ENCODE peak calls at places on chromosomes 3 and 15, in six cellular contexts. S, W, Q, E, C and N are unnamed samples.

GRCh38 chr3:73298243-73299183 is 237.1 kb downstream of the EBLN2 start:
- DNase-seq in S (no peak), W (no peak), Q (no peak), E (no peak), C (no peak), N (no peak)

GRCh38 chr3:125104639-125105038 is 48.8 kb upstream of the HEG1 start:
- DNase-seq in S (no peak), W (no peak), Q (no peak), E (no peak), C (no peak), N (no peak)

GRCh38 chr15:69841046-69841828 is 256.5 kb downstream of the TLE3 start:
- DNase-seq in S (no peak), W (no peak), Q (no peak), E (no peak), C (no peak), N (no peak)

GRCh38 chr15:52105856-52106255 is 6.7 kb downstream of the BCL2L10 start:
- DNase-seq in S (no peak), W (no peak), Q (no peak), E (no peak), C (no peak), N (no peak)

GRCh38 chr15:77659350-77660321 is 26.9 kb upstream of the LINGO1 start:
- DNase-seq in S (peak; percentile 89), W (peak; percentile 34), Q (peak; percentile 67), E (peak; percentile 74), C (peak; percentile 92), N (peak; percentile 71)

GRCh38 chr15:92899910-92900711 is at the start of gene CHD2:
- DNase-seq in S (peak; percentile 67), W (peak; percentile 37), Q (peak; percentile 96), E (peak; percentile 91), C (peak; percentile 91), N (peak; percentile 96)

GRCh38 chr15:42879390-42879912 is 41.1 kb downstream of the TTBK2 start:
- DNase-seq in S (no peak), W (no peak), Q (no peak), E (no peak), C (no peak), N (no peak)

GRCh38 chr3:197003461-197004385 is 25.9 kb downstream of the MELTF start:
- DNase-seq in S (no peak), W (peak; percentile 20), Q (no peak), E (no peak), C (peak; percentile 52), N (no peak)

GRCh38 chr3:99637041-99637380 is 1.4 kb upstream of the COL8A1 start:
- DNase-seq in S (no peak), W (no peak), Q (no peak), E (no peak), C (peak; percentile 27), N (no peak)

GRCh38 chr3:196740476-196741400 is 1.1 kb downstream of the PAK2 start:
- DNase-seq in S (peak; percentile 36), W (peak; percentile 17), Q (peak; percentile 15), E (peak; percentile 45), C (peak; percentile 61), N (peak; percentile 64)

GRCh38 chr3:128623762-128624176 is 26.8 kb downstream of the RPN1 start:
- DNase-seq in S (peak; percentile 45), W (no peak), Q (no peak), E (no peak), C (no peak), N (no peak)

GRCh38 chr15:55685292-55685691 is 57.7 kb downstream of the PRTG start:
- DNase-seq in S (no peak), W (no peak), Q (no peak), E (no peak), C (no peak), N (no peak)

GRCh38 chr3:72185549-72186484 is 400.9 kb upstream of the PROK2 start:
- DNase-seq in S (peak; percentile 65), W (no peak), Q (peak; percentile 7), E (peak; percentile 7), C (no peak), N (no peak)

GRCh38 chr3:2862366-2862765 is 247.8 kb downstream of the IL5RA start:
- DNase-seq in S (no peak), W (no peak), Q (no peak), E (no peak), C (no peak), N (no peak)

GRCh38 chr3:46146548-46146947 is 61.6 kb downstream of the CCR1 start:
- DNase-seq in S (no peak), W (no peak), Q (no peak), E (no peak), C (no peak), N (no peak)

GRCh38 chr3:117435481-117435880 is 725.9 kb downstream of the TUSC7 start:
- DNase-seq in S (no peak), W (no peak), Q (no peak), E (no peak), C (no peak), N (no peak)

GRCh38 chr15:68809517-68809916 is 11.2 kb downstream of the ANP32A start:
- DNase-seq in S (no peak), W (no peak), Q (no peak), E (no peak), C (no peak), N (no peak)

GRCh38 chr15:69012761-69013364 is 1.6 kb upstream of the NOX5 start:
- DNase-seq in S (no peak), W (no peak), Q (no peak), E (no peak), C (no peak), N (no peak)

GRCh38 chr3:129536374-129536667 is 6.7 kb upstream of the H1-8 start:
- DNase-seq in S (no peak), W (no peak), Q (no peak), E (no peak), C (no peak), N (no peak)

GRCh38 chr15:39462691-39463090 is 118.2 kb upstream of the THBS1 start:
- DNase-seq in S (no peak), W (no peak), Q (no peak), E (no peak), C (no peak), N (no peak)

GRCh38 chr3:184358921-184359350 is 2.5 kb downstream of the CLCN2 start:
- DNase-seq in S (no peak), W (no peak), Q (no peak), E (no peak), C (no peak), N (no peak)

GRCh38 chr15:92809880-92810361 is 90.2 kb upstream of the CHD2 start:
- DNase-seq in S (peak; percentile 47), W (no peak), Q (peak; percentile 65), E (no peak), C (no peak), N (peak; percentile 65)

GRCh38 chr3:188351648-188352047 is 197.7 kb downstream of the LPP start:
- DNase-seq in S (no peak), W (no peak), Q (no peak), E (no peak), C (no peak), N (no peak)

GRCh38 chr3:188349963-188350332 is 196.0 kb downstream of the LPP start:
- DNase-seq in S (no peak), W (no peak), Q (no peak), E (no peak), C (no peak), N (no peak)

GRCh38 chr3:188348445-188349244 is 194.7 kb downstream of the LPP start:
- DNase-seq in S (peak; percentile 48), W (peak; percentile 84), Q (peak; percentile 53), E (peak; percentile 58), C (peak; percentile 65), N (peak; percentile 27)

GRCh38 chr3:188350956-188351355 is 197.0 kb downstream of the LPP start:
- DNase-seq in S (no peak), W (no peak), Q (no peak), E (no peak), C (no peak), N (no peak)

GRCh38 chr3:188349276-188349962 is 195.5 kb downstream of the LPP start:
- DNase-seq in S (no peak), W (peak; percentile 29), Q (no peak), E (no peak), C (no peak), N (no peak)
- H3K4me1 ChIP-seq in S (peaks cover 26% of the 10 kb centered on the region), W (peaks cover 74% of the 10 kb centered on the region), Q (peaks cover 35% of the 10 kb centered on the region), E (peaks cover 27% of the 10 kb centered on the region), C (peaks cover 34% of the 10 kb centered on the region), N (no peaks in the 10 kb centered on the region)

DNA sequence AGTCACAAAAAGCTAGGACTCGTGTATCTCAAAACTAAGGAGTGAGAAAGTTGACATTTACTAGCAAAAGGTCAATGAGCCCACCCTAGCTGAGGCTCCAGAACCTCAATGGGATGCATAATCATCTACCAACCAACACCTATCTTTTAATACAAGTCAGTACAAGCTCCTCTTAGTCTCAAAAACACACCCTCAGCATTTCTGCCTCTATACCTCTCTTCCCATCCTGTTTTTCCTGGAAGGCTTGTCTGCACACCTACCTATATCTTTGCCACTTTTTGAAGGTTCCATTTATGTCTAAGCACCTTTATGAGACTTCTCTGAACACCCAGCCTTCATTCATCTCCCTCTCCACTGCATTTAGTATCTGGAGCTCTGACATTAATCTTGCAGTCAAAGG is 10.0 kb downstream of the WWTR1 start:
- DNase-seq in S (no peak), W (no peak), Q (no peak), E (no peak), C (no peak), N (no peak)
- H3K4me1 ChIP-seq in S (peaks cover 38% of the 10 kb centered on the region), W (peaks cover 89% of the 10 kb centered on the region), Q (peaks cover 62% of the 10 kb centered on the region), E (peaks cover 95% of the 10 kb centered on the region), C (peaks cover 19% of the 10 kb centered on the region), N (no peaks in the 10 kb centered on the region)

GRCh38 chr3:12415014-12415653 is 69.1 kb upstream of the TSEN2 start:
- DNase-seq in S (no peak), W (no peak), Q (no peak), E (no peak), C (no peak), N (no peak)
- H3K4me1 ChIP-seq in S (no peaks in the 10 kb centered on the region), W (peaks cover 5% of the 10 kb centered on the region), Q (peaks cover 10% of the 10 kb centered on the region), E (peaks cover 43% of the 10 kb centered on the region), C (no peaks in the 10 kb centered on the region), N (no peaks in the 10 kb centered on the region)

GRCh38 chr3:126749547-126749875 is 45.5 kb downstream of the CHCHD6 start:
- DNase-seq in S (no peak), W (no peak), Q (no peak), E (no peak), C (no peak), N (no peak)
- H3K4me1 ChIP-seq in S (peaks cover 14% of the 10 kb centered on the region), W (peaks cover 68% of the 10 kb centered on the region), Q (peaks cover 33% of the 10 kb centered on the region), E (peaks cover 36% of the 10 kb centered on the region), C (peaks cover 2% of the 10 kb centered on the region), N (peaks cover 19% of the 10 kb centered on the region)

GRCh38 chr3:107989651-107990050 is 101.2 kb downstream of the CD47 start:
- DNase-seq in S (no peak), W (no peak), Q (no peak), E (no peak), C (no peak), N (no peak)
- H3K4me1 ChIP-seq in S (peaks cover 19% of the 10 kb centered on the region), W (peaks cover 37% of the 10 kb centered on the region), Q (peaks cover 53% of the 10 kb centered on the region), E (no peaks in the 10 kb centered on the region), C (peaks cover 29% of the 10 kb centered on the region), N (no peaks in the 10 kb centered on the region)

DNA sequence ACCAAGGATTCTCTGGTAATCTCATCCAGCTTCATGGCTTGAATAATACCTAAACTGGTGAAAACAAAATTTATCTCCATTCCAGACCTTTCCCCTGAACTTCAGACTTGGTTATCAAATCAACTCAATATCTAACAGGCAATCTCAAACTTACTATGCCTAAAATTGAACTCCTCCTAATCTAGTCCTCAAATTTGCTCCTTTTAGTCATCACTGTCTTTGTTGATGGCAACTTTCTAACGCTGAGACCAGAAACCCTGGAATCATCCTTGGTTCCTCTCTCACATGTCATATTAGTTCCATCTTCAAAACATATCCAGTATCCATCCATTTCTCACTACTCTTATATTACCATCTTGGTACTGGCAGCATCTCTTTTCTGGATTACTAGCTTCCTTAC is 4.8 kb downstream of the SETD2 start:
- DNase-seq in S (no peak), W (no peak), Q (no peak), E (no peak), C (no peak), N (no peak)
- H3K4me1 ChIP-seq in S (peaks cover 73% of the 10 kb centered on the region), W (peaks cover 86% of the 10 kb centered on the region), Q (peaks cover 19% of the 10 kb centered on the region), E (peaks cover 65% of the 10 kb centered on the region), C (peaks cover 4% of the 10 kb centered on the region), N (peaks cover 7% of the 10 kb centered on the region)